ENCODE peak calls at places on chromosome 21, in nine cellular contexts. Q, B, J, W, U, H, S, G and I are unnamed samples.

GRCh38 chr21:25039461-25040380 is 567.6 kb downstream of the MRPL39 start:
- DNase-seq in H (peak), J (peak), U (no peak), G (no peak), Q (no peak), W (no peak), S (no peak), B (peak), I (peak)

GRCh38 chr21:32338209-32338921 is 39.7 kb downstream of the MRAP start:
- DNase-seq in S (no peak), B (no peak), G (no peak), J (no peak), W (no peak), Q (no peak), U (no peak), H (no peak), I (no peak)

GRCh38 chr21:41659791-41660560 is 106.9 kb downstream of the RIPK4 start:
- DNase-seq in B (peak), Q (no peak), W (no peak), G (peak), J (peak), U (peak), S (no peak), H (no peak), I (peak)

GRCh38 chr21:45613396-45613795 is 30.1 kb upstream of the PCBP3 start:
- DNase-seq in S (no peak), Q (no peak), U (no peak), H (no peak), J (no peak), B (no peak), G (no peak), W (no peak), I (peak)

GRCh38 chr21:35843911-35844667 is 216.2 kb downstream of the SETD4 start:
- DNase-seq in Q (no peak), H (no peak), B (no peak), U (no peak), W (peak), J (no peak), G (no peak), S (no peak), I (no peak)

GRCh38 chr21:46007498-46007868 is 25.9 kb downstream of the COL6A1 start:
- DNase-seq in B (no peak), W (no peak), H (no peak), J (no peak), U (no peak), S (no peak), Q (no peak), G (no peak), I (no peak)

GRCh38 chr21:31526040-31526439 is 133.5 kb upstream of the SOD1 start:
- DNase-seq in S (no peak), W (no peak), J (peak), U (no peak), G (no peak), Q (no peak), B (no peak), H (no peak), I (peak)

GRCh38 chr21:44991538-44992483 is 52.0 kb downstream of the SLX9 start:
- DNase-seq in W (peak), H (no peak), G (peak), Q (no peak), U (no peak), B (peak), J (no peak), S (no peak), I (peak)

GRCh38 chr21:35926003-35926541 is 134.3 kb downstream of the SETD4 start:
- DNase-seq in B (no peak), H (no peak), J (no peak), G (no peak), W (no peak), Q (no peak), S (no peak), U (peak), I (no peak)

GRCh38 chr21:27134513-27134912 is 167.6 kb upstream of the ADAMTS5 start:
- DNase-seq in J (no peak), H (no peak), B (peak), G (peak), W (no peak), U (no peak), S (no peak), Q (no peak), I (peak)

GRCh38 chr21:32055305-32055704 is 182.5 kb downstream of the HUNK start:
- DNase-seq in G (no peak), B (no peak), H (no peak), J (no peak), S (no peak), W (no peak), Q (no peak), U (no peak), I (no peak)

GRCh38 chr21:46035809-46036695 is 54.5 kb downstream of the COL6A1 start:
- DNase-seq in U (peak), Q (no peak), H (no peak), B (peak), W (peak), S (no peak), G (peak), J (no peak), I (no peak)

GRCh38 chr21:31475223-31475622 is 131.2 kb upstream of the TIAM1 start:
- DNase-seq in U (no peak), H (no peak), Q (no peak), G (no peak), B (no peak), W (no peak), J (no peak), S (no peak), I (no peak)

GRCh38 chr21:19913995-19914394 is 1084.2 kb upstream of the NCAM2 start:
- DNase-seq in H (no peak), S (no peak), W (no peak), G (no peak), B (no peak), U (no peak), J (no peak), Q (no peak), I (no peak)

GRCh38 chr21:31213787-31214186 is 130.3 kb downstream of the TIAM1 start:
- DNase-seq in B (no peak), W (no peak), S (no peak), U (no peak), G (no peak), H (no peak), Q (no peak), J (peak), I (no peak)

GRCh38 chr21:32364387-32364786 is 28.4 kb downstream of the URB1 start:
- DNase-seq in W (peak), J (no peak), U (no peak), H (no peak), G (no peak), Q (peak), B (no peak), S (no peak), I (peak)

GRCh38 chr21:45893166-45894106 is 88.1 kb upstream of the COL6A1 start:
- DNase-seq in B (no peak), W (no peak), Q (no peak), J (no peak), U (no peak), H (no peak), G (no peak), S (no peak), I (no peak)

GRCh38 chr21:36661511-36662309 is 37.2 kb upstream of the SIM2 start:
- DNase-seq in J (peak), G (peak), S (peak), H (peak), U (peak), B (peak), W (no peak), Q (peak), I (peak)

GRCh38 chr21:15221799-15222386 is 157.1 kb upstream of the NRIP1 start:
- DNase-seq in B (peak), H (no peak), G (peak), W (peak), Q (no peak), U (no peak), S (no peak), J (peak), I (peak)

GRCh38 chr21:32456497-32456918 is 44.0 kb downstream of the EVA1C start:
- DNase-seq in U (no peak), S (peak), J (peak), B (peak), G (peak), Q (no peak), H (no peak), W (no peak), I (peak)

GRCh38 chr21:45858180-45858579 is 123.4 kb upstream of the COL6A1 start:
- DNase-seq in J (no peak), W (no peak), U (no peak), G (no peak), Q (no peak), H (no peak), B (no peak), S (no peak), I (no peak)

GRCh38 chr21:45423201-45423955 is 18.4 kb downstream of the COL18A1 start:
- DNase-seq in W (peak), J (no peak), B (no peak), G (no peak), Q (no peak), S (no peak), U (no peak), H (no peak), I (no peak)

GRCh38 chr21:41877901-41878830 is 978 bp downstream of the PRDM15 start:
- DNase-seq in J (peak), G (peak), U (peak), S (peak), H (peak), Q (peak), W (no peak), B (peak), I (peak)

GRCh38 chr21:35850029-35850428 is 210.3 kb downstream of the SETD4 start:
- DNase-seq in S (peak), G (peak), Q (no peak), J (no peak), U (no peak), W (no peak), H (no peak), B (peak), I (peak)

GRCh38 chr21:44944596-44944995 is 4.8 kb downstream of the SLX9 start:
- DNase-seq in Q (no peak), G (no peak), B (no peak), J (no peak), W (no peak), U (no peak), H (no peak), S (no peak), I (no peak)

GRCh38 chr21:41687633-41688032 is 79.2 kb downstream of the RIPK4 start:
- DNase-seq in G (no peak), S (no peak), B (no peak), Q (no peak), W (no peak), H (no peak), J (peak), U (no peak), I (no peak)

GRCh38 chr21:46051379-46051770 is 46.5 kb upstream of the COL6A2 start:
- DNase-seq in S (no peak), J (no peak), H (no peak), Q (no peak), G (no peak), U (no peak), W (no peak), B (no peak), I (no peak)

GRCh38 chr21:36524477-36524876 is 44.6 kb upstream of the CLDN14 start:
- DNase-seq in J (no peak), S (no peak), Q (no peak), W (no peak), G (no peak), H (no peak), B (no peak), U (no peak), I (no peak)

GRCh38 chr21:45560106-45561021 is 18.1 kb upstream of the SLC19A1 start:
- DNase-seq in B (no peak), Q (peak), S (no peak), H (no peak), G (no peak), W (no peak), J (no peak), U (no peak), I (no peak)

GRCh38 chr21:45848805-45849204 is 132.8 kb upstream of the COL6A1 start:
- DNase-seq in G (no peak), J (no peak), U (no peak), S (no peak), H (no peak), B (no peak), W (no peak), Q (no peak), I (no peak)

GRCh38 chr21:32392299-32392879 is 423 bp downstream of the URB1 start:
- DNase-seq in S (peak), U (no peak), W (no peak), B (no peak), G (no peak), J (peak), H (no peak), Q (no peak), I (peak)

GRCh38 chr21:36744560-36745231 is 45.8 kb downstream of the SIM2 start:
- DNase-seq in G (no peak), B (no peak), Q (no peak), J (no peak), S (no peak), H (no peak), U (no peak), W (peak), I (no peak)

GRCh38 chr21:41901099-41901498 is 22.0 kb upstream of the PRDM15 start:
- DNase-seq in H (no peak), S (no peak), G (no peak), W (no peak), U (no peak), B (no peak), J (no peak), Q (no peak), I (no peak)

GRCh38 chr21:31987696-31988095 is 114.9 kb downstream of the HUNK start:
- DNase-seq in Q (peak), G (no peak), S (no peak), B (no peak), J (no peak), H (no peak), W (peak), U (no peak), I (no peak)

GRCh38 chr21:46100020-46100419 is 2.1 kb downstream of the COL6A2 start:
- DNase-seq in W (no peak), H (no peak), J (no peak), B (no peak), U (no peak), S (no peak), G (no peak), Q (no peak), I (no peak)

GRCh38 chr21:41878831-41879189 is 334 bp downstream of the PRDM15 start:
- DNase-seq in Q (peak), S (peak), H (peak), J (peak), W (peak), B (peak), G (peak), U (peak), I (peak)

GRCh38 chr21:45698493-45698947 is 55.0 kb downstream of the PCBP3 start:
- DNase-seq in W (peak), H (peak), U (no peak), B (peak), J (peak), S (peak), Q (peak), G (peak), I (peak)

GRCh38 chr21:31557956-31558838 is 101.3 kb upstream of the SOD1 start:
- DNase-seq in W (no peak), B (no peak), J (peak), Q (peak), S (no peak), G (peak), H (no peak), U (no peak), I (peak)

GRCh38 chr21:46401186-46401910 is 57.3 kb upstream of the DIP2A start:
- DNase-seq in U (no peak), H (no peak), W (no peak), J (no peak), G (no peak), S (no peak), B (no peak), Q (no peak), I (no peak)

GRCh38 chr21:21010228-21010627 is 12.0 kb downstream of the NCAM2 start:
- DNase-seq in H (no peak), W (no peak), U (no peak), B (no peak), Q (no peak), J (no peak), S (no peak), G (no peak), I (no peak)
- H3K4me3 ChIP-seq in H (no peak), W (no peak), U (no peak), B (no peak), Q (no peak), J (no peak), S (no peak), G (no peak), I (no peak)

GRCh38 chr21:37932936-37933335 is 16.7 kb upstream of the KCNJ6 start:
- DNase-seq in W (no peak), U (no peak), B (no peak), H (no peak), G (no peak), J (no peak), S (no peak), Q (no peak), I (no peak)

GRCh38 chr21:37939251-37939650 is 23.0 kb upstream of the KCNJ6 start:
- DNase-seq in U (no peak), H (no peak), S (no peak), B (no peak), J (peak), Q (peak), G (no peak), W (no peak), I (no peak)

GRCh38 chr21:37937668-37938067 is 21.4 kb upstream of the KCNJ6 start:
- DNase-seq in J (no peak), Q (no peak), S (no peak), W (no peak), B (no peak), U (no peak), G (no peak), H (no peak), I (no peak)

GRCh38 chr21:37939838-37940237 is 23.6 kb upstream of the KCNJ6 start:
- DNase-seq in Q (no peak), W (no peak), J (no peak), H (no peak), U (no peak), S (no peak), B (no peak), G (no peak), I (no peak)

DNA sequence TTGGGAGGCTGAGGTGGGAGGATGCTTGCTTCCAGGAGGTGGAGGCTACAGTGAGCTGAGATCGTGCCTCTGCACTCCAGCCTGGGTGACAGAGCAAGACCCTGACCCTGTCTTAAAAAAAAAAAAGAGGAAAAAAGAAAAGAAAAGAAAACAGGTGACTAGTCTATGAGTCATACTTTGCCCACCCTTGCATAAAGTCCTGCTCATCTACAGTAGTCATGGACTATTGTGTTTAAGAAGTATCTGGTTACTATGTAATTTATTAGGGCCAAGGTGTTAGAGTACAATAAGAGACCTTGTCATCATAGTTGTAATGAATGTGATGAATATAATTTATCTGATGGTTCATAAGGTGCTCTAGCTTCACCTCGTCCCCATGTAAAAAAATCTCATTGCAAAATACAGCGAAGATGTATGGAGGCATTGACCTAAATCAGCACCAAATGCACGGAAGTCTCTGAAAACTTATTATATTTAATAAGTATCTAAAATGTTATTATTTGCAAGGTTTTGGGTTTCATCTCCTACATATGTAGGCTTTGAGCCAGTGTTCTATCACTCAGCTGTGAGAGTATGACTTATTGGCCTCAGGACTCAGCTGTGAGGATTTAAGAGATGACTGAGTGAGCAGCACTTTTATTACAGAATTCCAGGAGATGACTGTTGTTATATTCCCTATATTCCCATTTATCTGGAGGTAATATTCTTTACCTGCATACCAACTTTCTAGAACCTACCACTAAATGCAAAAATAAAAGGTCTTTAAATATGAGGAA is 19.9 kb upstream of the KCNJ6 start:
- DNase-seq in S (no peak), H (no peak), J (peak), U (no peak), B (no peak), W (no peak), Q (no peak), G (no peak), I (no peak)
- TF ChIP-seq CTCF in S (no peak), H (no peak), J (no peak), U (no peak), B (no peak), W (no peak), Q (no peak), G (no peak), I (no peak)

GRCh38 chr21:16476056-16476850 is 746.5 kb downstream of the USP25 start:
- DNase-seq in U (no peak), Q (no peak), W (no peak), S (peak), B (no peak), H (peak), J (no peak), G (peak), I (peak)
- H3K4me3 ChIP-seq in U (no peak), Q (no peak), W (no peak), S (no peak), B (no peak), H (no peak), J (no peak), G (no peak), I (no peak)

DNA sequence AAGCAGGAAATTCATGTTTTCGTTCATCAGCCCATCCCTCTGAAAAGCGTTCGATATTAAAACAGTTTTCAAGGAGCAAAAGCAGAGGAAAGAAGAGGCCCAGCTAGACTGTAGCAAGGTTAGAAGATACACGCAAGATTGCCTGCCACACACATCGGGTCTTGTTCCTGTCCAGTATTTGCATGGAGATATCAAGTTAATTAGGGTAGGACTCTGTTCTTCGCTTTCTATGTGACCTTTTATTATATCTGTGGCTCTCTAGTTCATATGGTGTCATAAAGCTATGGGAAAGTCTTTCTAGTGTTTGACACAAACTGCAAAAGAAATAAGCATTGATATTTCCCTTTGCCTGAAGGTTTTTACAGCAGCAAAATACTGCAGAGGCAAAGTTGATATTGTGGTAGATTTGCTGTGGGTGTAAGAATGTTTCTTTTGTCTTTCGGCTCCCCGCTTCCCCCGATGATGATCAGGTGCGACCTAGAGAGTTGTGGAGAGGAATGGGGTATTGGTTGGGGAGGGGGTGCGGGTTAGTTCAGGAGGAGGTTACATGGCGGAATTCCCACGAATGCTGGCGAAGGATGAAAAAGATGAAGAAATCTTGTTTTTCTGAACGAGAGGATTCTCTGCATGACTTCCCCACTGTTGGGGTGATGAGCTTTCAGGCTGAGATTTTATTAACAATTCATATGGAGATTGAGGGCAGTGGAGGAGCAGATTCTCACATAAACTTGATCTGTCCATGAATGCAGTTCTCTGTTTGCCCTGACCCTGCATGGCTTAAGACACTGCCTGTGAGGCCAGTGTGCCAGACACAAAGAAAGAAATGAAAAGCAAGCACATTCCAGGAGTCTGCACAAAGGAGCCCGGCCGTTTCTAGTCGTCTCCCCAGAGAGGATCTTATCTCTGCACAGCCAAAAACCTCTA is 550.1 kb downstream of the USP25 start:
- DNase-seq in J (no peak), G (peak), U (no peak), W (no peak), B (peak), H (peak), Q (no peak), S (peak), I (peak)
- TF ChIP-seq CTCF in J (no peak), G (no peak), U (no peak), W (no peak), B (no peak), H (no peak), Q (no peak), S (no peak), I (no peak)

DNA sequence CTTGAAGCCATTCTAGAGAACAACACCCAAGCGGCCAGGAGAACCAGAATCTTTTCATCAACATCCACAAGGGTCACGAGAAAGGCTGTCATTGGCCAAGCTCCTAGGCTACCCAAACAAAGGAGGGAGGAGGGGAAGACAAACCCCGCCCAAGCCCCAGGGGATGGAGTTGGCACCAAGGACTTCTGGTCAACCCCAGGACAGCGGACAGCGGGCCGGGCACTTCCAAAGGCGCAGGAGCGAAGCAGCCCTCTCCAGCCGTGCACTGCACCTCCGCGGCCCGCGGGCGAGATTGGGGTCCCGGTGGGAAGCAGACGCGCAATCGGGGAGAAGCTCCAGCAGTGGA is at the start of gene CLIC6:
- DNase-seq in U (no peak), S (no peak), Q (no peak), W (no peak), B (no peak), J (no peak), H (no peak), G (no peak), I (no peak)
- H3K4me3 ChIP-seq in U (no peak), S (no peak), Q (peak), W (peak), B (peak), J (no peak), H (peak), G (no peak), I (no peak)